ENCODE peak calls at places on chromosomes 3 and 15, in four cellular contexts. N is SJSA1, S is neuronal stem cell, B is left lung. J is an unnamed sample.

GRCh38 chr3:4720316-4721075 is 227.3 kb downstream of the ITPR1 start:
- DNase-seq in B (no peak), S (no peak), N (no peak), J (peak; percentile 45)

GRCh38 chr3:125602752-125603649 is 7.7 kb upstream of the OSBPL11 start:
- DNase-seq in N (peak; percentile 61), B (no peak), S (no peak), J (no peak)

GRCh38 chr15:58793862-58794261 is 22.8 kb downstream of the MINDY2 start:
- DNase-seq in N (no peak), S (no peak), B (no peak), J (no peak)

GRCh38 chr3:120169407-120169806 is 75.2 kb upstream of the GSK3B start:
- DNase-seq in B (no peak), N (no peak), S (no peak), J (no peak)

GRCh38 chr15:66359740-66360139 is 3.3 kb upstream of the TIPIN start:
- DNase-seq in S (no peak), N (no peak), B (no peak), J (no peak)

GRCh38 chr3:172848910-172849309 is 98.4 kb downstream of the ECT2 start:
- DNase-seq in B (no peak), S (no peak), N (no peak), J (no peak)

GRCh38 chr3:179929091-179929529 is 107.6 kb downstream of the PEX5L start:
- DNase-seq in S (peak; percentile 71), B (no peak), N (no peak), J (peak; percentile 82)

GRCh38 chr3:158769519-158770253 is 32.2 kb upstream of the MFSD1 start:
- DNase-seq in S (no peak), B (no peak), N (no peak), J (no peak)

GRCh38 chr3:40043444-40043755 is 234.0 kb downstream of the MYRIP start:
- DNase-seq in B (no peak), N (no peak), S (no peak), J (no peak)

GRCh38 chr3:155363690-155364070 is 70.2 kb upstream of the STRIT1 start:
- DNase-seq in B (no peak), S (no peak), N (no peak), J (no peak)

GRCh38 chr15:70375586-70375985 is 277.9 kb upstream of the TLE3 start:
- DNase-seq in B (no peak), S (no peak), N (no peak), J (no peak)
- H3K27ac ChIP-seq in B (no peak overlapping the region), S (no peak overlapping the region), N (no peak overlapping the region), J (no peak overlapping the region)

GRCh38 chr15:34436956-34437442 is 609 bp downstream of the GOLGA8A start:
- DNase-seq in N (peak; percentile 60), B (peak; percentile 86), S (peak; percentile 35), J (no peak)
- H3K27ac ChIP-seq in N (no peak overlapping the region), B (no peak overlapping the region), S (no peak overlapping the region), J (no peak overlapping the region)

GRCh38 chr3:56826831-56827722 is 25.3 kb upstream of the ARHGEF3 start:
- DNase-seq in B (no peak), N (no peak), S (no peak), J (no peak)
- H3K27ac ChIP-seq in B (no peak overlapping the region), N (no peak overlapping the region), S (no peak overlapping the region), J (no peak overlapping the region)

DNA sequence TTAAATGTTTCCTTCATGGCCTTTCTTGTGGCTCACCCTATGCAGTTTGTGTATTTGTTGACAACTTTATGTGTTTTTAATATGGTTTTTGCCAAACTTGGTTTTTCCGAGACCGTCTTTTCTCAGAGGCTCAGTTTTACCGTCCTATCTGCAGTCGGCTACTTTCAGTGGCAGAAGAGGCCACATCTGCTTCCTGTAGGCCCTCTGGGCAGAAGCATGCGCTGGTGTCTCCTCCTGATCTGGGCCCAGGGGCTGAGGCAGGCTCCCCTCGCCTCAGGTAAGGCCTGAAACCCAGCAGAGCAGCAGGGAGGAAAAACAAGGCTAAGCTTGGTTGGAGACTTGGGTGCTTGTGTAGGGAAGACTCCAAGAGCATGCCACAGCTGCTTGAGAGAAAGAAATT is at the start of gene TIGIT:
- DNase-seq in N (no peak), S (no peak), B (no peak), J (no peak)
- H3K27ac ChIP-seq in N (no peak within 1 kb of the TSS), S (no peak within 1 kb of the TSS), B (no peak within 1 kb of the TSS), J (no peak within 1 kb of the TSS)

DNA sequence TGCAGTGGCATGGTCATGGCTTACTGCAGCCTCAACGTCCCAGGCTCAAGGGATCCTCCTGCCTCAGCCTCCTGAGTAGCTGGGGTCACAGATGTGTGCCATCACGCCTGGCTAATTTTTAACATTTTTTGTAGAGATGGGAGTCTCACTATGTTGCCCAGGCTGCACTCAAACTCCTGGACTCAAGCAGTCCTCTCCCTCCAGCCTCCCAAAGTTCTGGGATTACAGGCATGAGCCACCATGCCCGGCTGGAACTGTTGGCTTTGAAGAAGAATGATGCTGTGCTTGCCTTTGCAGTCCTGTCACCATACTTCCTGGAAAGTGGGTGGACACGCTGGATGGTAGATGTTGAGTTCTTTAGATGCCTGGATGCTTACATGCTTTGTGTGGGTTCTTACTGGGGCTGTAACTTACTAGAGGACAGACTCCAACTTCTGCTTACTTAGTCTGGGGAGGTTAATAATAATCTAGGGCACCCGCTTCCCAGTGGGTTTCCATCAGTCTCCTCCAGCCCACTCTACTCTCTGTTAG is 36.7 kb downstream of the IGF1R start:
- DNase-seq in N (no peak), S (no peak), B (no peak), J (no peak)
- H3K27ac ChIP-seq in N (no peak overlapping the region), S (no peak overlapping the region), B (no peak overlapping the region), J (no peak overlapping the region)

GRCh38 chr15:64623347-64624024 is 151.9 kb downstream of the RBPMS2 start:
- DNase-seq in B (no peak), S (no peak), N (no peak), J (peak; percentile 53)
- H3K27ac ChIP-seq in B (no peak overlapping the region), S (no peak overlapping the region), N (no peak overlapping the region), J (peak overlapping the region; percentile 64)

GRCh38 chr3:51968883-51969674 is 1.8 kb upstream of the PCBP4 start:
- DNase-seq in S (no peak), B (peak; percentile 56), N (no peak), J (no peak)
- H3K27ac ChIP-seq in S (peak overlapping the region; percentile 86), B (no peak overlapping the region), N (no peak overlapping the region), J (no peak overlapping the region)

GRCh38 chr15:80971143-80971542 is 18.5 kb downstream of the MESD start:
- DNase-seq in S (no peak), B (no peak), N (no peak), J (no peak)

GRCh38 chr15:80974914-80975313 is 14.7 kb downstream of the MESD start:
- DNase-seq in N (no peak), B (no peak), S (no peak), J (no peak)

GRCh38 chr15:80970018-80970657 is 19.5 kb downstream of the MESD start:
- DNase-seq in B (no peak), N (no peak), S (peak; percentile 53), J (peak; percentile 76)

GRCh38 chr15:80970658-80971057 is 19.0 kb downstream of the MESD start:
- DNase-seq in B (no peak), N (no peak), S (no peak), J (no peak)

DNA sequence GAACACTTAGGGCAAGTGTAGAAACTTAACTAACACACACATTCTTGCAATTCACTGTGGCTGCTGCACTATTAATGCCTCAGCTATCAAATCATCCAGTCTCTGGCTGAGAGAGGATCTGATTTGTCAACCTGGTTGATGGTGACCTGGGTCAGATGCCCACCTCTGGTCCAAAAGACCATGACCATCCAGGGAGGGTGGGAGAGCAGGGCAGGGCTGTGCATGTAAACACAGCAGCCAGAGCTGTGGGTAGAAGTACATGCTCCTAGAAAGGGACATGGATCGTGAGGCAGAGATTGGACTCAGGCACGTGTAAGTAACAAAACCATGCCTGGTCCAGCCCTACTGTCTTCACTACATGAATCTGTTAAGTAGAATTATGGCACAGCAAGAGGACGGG is 17.3 kb downstream of the MESD start:
- DNase-seq in N (no peak), S (no peak), B (no peak), J (no peak)
- H3K27ac ChIP-seq in N (no peak overlapping the region), S (no peak overlapping the region), B (no peak overlapping the region), J (no peak overlapping the region)

J was measured in dorsolateral prefrontal cortex.